ENCODE peak calls at places on chromosomes 13 and 19, in six cellular contexts. E is CD4-positive, CD25-positive, alpha-beta regulatory T cell; J is AG04450; S is globus pallidus; B is fibroblast of lung; D is upper lobe of left lung. A is an unnamed sample.
A peak's percentile ranks its signal among the peaks of the same experiment; 100 is the strongest.

GRCh38 chr19:35141627-35142401 is 1.2 kb upstream of the FXYD7 start:
- DNase-seq in D (no peak), J (no peak), B (peak; percentile 22), E (peak; percentile 40), S (no peak), A (no peak)

GRCh38 chr13:96898212-96898611 is 96.1 kb downstream of the OXGR1 start:
- DNase-seq in S (peak; percentile 5), E (no peak), J (no peak), D (no peak), B (peak; percentile 45), A (peak; percentile 69)

GRCh38 chr13:62512194-62513141 is 1096.8 kb upstream of the PCDH20 start:
- DNase-seq in J (peak; percentile 1), B (peak; percentile 1), S (peak; percentile 43), E (peak; percentile 16), D (peak; percentile 20), A (peak; percentile 6)

GRCh38 chr19:53463263-53463662 is 4.3 kb upstream of the ZNF813 start:
- DNase-seq in B (peak; percentile 43), D (peak; percentile 32), J (no peak), S (peak; percentile 94), E (no peak), A (peak; percentile 5)

GRCh38 chr13:110950819-110951570 is 36.1 kb upstream of the ANKRD10 start:
- DNase-seq in J (no peak), D (no peak), S (no peak), B (no peak), E (no peak), A (no peak)

GRCh38 chr19:13350761-13351160 is 155.5 kb downstream of the CACNA1A start:
- DNase-seq in D (no peak), J (no peak), E (no peak), B (no peak), S (no peak), A (no peak)

GRCh38 chr19:17307876-17308377 is 1.4 kb upstream of the DDA1 start:
- DNase-seq in S (no peak), D (no peak), E (no peak), B (no peak), J (no peak), A (no peak)

GRCh38 chr13:84574851-84575250 is 692.6 kb upstream of the SLITRK1 start:
- DNase-seq in B (peak; percentile 29), D (no peak), S (peak; percentile 1), J (no peak), E (no peak), A (peak; percentile 21)

GRCh38 chr13:99393791-99394735 is 86.9 kb upstream of the GPR183 start:
- DNase-seq in J (no peak), B (no peak), S (no peak), D (peak; percentile 3), E (no peak), A (no peak)

GRCh38 chr13:24911135-24911524 is 147.2 kb downstream of the RNF17 start:
- DNase-seq in B (peak; percentile 54), J (no peak), D (no peak), E (no peak), S (no peak), A (peak; percentile 40)

A was measured in AG10803.